ENCODE peak calls at places on chromosomes 13 and 19, in five cellular contexts. A, N, V, Q and Z are unnamed samples.

GRCh38 chr19:24071078-24071477 is 15.9 kb upstream of the ZNF254 start:
- DNase-seq in Q (no peak), A (no peak), V (no peak), N (no peak), Z (no peak)

GRCh38 chr13:48828962-48829405 is 146.7 kb upstream of the FNDC3A start:
- DNase-seq in A (peak), N (peak), V (no peak), Q (no peak), Z (no peak)

GRCh38 chr13:40681341-40682051 is 15.1 kb upstream of the FOXO1 start:
- DNase-seq in N (no peak), Q (no peak), A (peak), V (no peak), Z (no peak)

GRCh38 chr13:27913116-27913515 is 6.7 kb upstream of the PDX1 start:
- DNase-seq in V (no peak), Q (no peak), A (no peak), N (no peak), Z (no peak)

GRCh38 chr13:113252516-113252915 is 43.1 kb downstream of the CUL4A start:
- DNase-seq in N (no peak), A (no peak), Q (no peak), V (no peak), Z (no peak)

GRCh38 chr13:69947577-69947976 is 160.0 kb upstream of the ATXN8OS start:
- DNase-seq in A (no peak), Q (no peak), V (no peak), N (no peak), Z (no peak)

GRCh38 chr19:33279430-33280350 is 22.6 kb downstream of the CEBPA start:
- DNase-seq in Q (no peak), A (no peak), N (no peak), V (no peak), Z (no peak)

GRCh38 chr19:37218592-37218935 is 550 bp downstream of the ZNF383 start:
- DNase-seq in N (peak), V (no peak), Q (no peak), A (peak), Z (peak)

GRCh38 chr19:7922841-7923205 is 2.7 kb downstream of the SNAPC2 start:
- DNase-seq in N (no peak), Q (no peak), V (no peak), A (no peak), Z (no peak)

GRCh38 chr13:39023316-39023715 is 14.6 kb downstream of the PROSER1 start:
- DNase-seq in Q (no peak), V (no peak), N (no peak), A (peak), Z (no peak)

GRCh38 chr13:89755729-89756492 is 1591.6 kb upstream of the MIR17HG start:
- DNase-seq in V (no peak), Q (no peak), A (no peak), N (no peak), Z (no peak)

GRCh38 chr19:37009871-37010270 is 68.4 kb upstream of the ZNF420 start:
- DNase-seq in A (no peak), V (no peak), Q (no peak), N (no peak), Z (no peak)

GRCh38 chr13:41590122-41590521 is 132.8 kb downstream of the RGCC start:
- DNase-seq in N (no peak), A (no peak), Q (no peak), V (no peak), Z (no peak)

GRCh38 chr19:32890841-32891240 is 21.3 kb upstream of the SLC7A9 start:
- DNase-seq in N (no peak), A (no peak), V (no peak), Q (no peak), Z (no peak)

GRCh38 chr13:36998624-36999041 is 507 bp downstream of the ALG5 start:
- DNase-seq in V (peak), N (peak), Q (no peak), A (no peak), Z (peak)

GRCh38 chr19:31784631-31785237 is 435.5 kb upstream of the TSHZ3 start:
- DNase-seq in A (no peak), Q (no peak), V (no peak), N (no peak), Z (no peak)

GRCh38 chr13:75550159-75550567 is 572 bp downstream of the UCHL3 start:
- DNase-seq in N (peak), V (peak), Q (no peak), A (peak), Z (peak)

GRCh38 chr19:35754365-35755139 is 2.3 kb downstream of the HSPB6 start:
- DNase-seq in Q (no peak), V (no peak), A (no peak), N (no peak), Z (no peak)

GRCh38 chr13:73096173-73097117 is 37.6 kb downstream of the KLF5 start:
- DNase-seq in A (no peak), Q (no peak), V (peak), N (no peak), Z (no peak)

GRCh38 chr13:45496942-45497341 is 32.2 kb downstream of the COG3 start:
- DNase-seq in Q (no peak), A (no peak), N (no peak), V (no peak), Z (no peak)

GRCh38 chr13:40252241-40252640 is 414.2 kb downstream of the FOXO1 start:
- DNase-seq in Q (no peak), N (no peak), A (no peak), V (no peak), Z (no peak)

GRCh38 chr19:22503524-22503923 is 81.4 kb upstream of the ZNF98 start:
- DNase-seq in A (no peak), Q (no peak), N (no peak), V (no peak), Z (no peak)

GRCh38 chr19:925087-925911 is 536 bp upstream of the ARID3A start:
- DNase-seq in V (peak), N (peak), Q (no peak), A (peak), Z (peak)

GRCh38 chr19:12786149-12786870 is 5.0 kb upstream of the JUNB start:
- DNase-seq in V (no peak), Q (no peak), A (no peak), N (peak), Z (no peak)

GRCh38 chr13:106530907-106531520 is 4.4 kb downstream of the EFNB2 start:
- DNase-seq in N (no peak), A (peak), V (no peak), Q (no peak), Z (no peak)

GRCh38 chr13:94339116-94339687 is 140.3 kb downstream of the DCT start:
- DNase-seq in Q (no peak), A (peak), N (no peak), V (no peak), Z (no peak)

GRCh38 chr19:41753936-41754529 is 1.3 kb upstream of the CEACAM6 start:
- DNase-seq in V (peak), Q (peak), A (peak), N (peak), Z (peak)

GRCh38 chr13:113018676-113019465 is 49.9 kb downstream of the MCF2L start:
- DNase-seq in A (no peak), V (no peak), N (no peak), Q (no peak), Z (no peak)

GRCh38 chr13:96686286-96686685 is 308.0 kb downstream of the OXGR1 start:
- DNase-seq in Q (no peak), A (no peak), V (no peak), N (no peak), Z (no peak)

GRCh38 chr19:6278740-6279619 is 795 bp downstream of the MLLT1 start:
- DNase-seq in Q (no peak), V (no peak), A (no peak), N (peak), Z (peak)

GRCh38 chr19:33641261-33641660 is 19.5 kb downstream of the CHST8 start:
- DNase-seq in A (no peak), Q (no peak), V (no peak), N (no peak), Z (no peak)

GRCh38 chr19:30254214-30254613 is 118.0 kb upstream of the ZNF536 start:
- DNase-seq in N (no peak), A (no peak), Q (no peak), V (no peak), Z (no peak)

GRCh38 chr13:46522692-46523040 is 30.3 kb upstream of the LRCH1 start:
- DNase-seq in N (no peak), V (no peak), Q (no peak), A (no peak), Z (no peak)

GRCh38 chr13:67048084-67048792 is 181.9 kb downstream of the PCDH9 start:
- DNase-seq in Q (no peak), N (peak), V (no peak), A (peak), Z (no peak)

GRCh38 chr13:34340534-34340933 is 522.6 kb downstream of the RFC3 start:
- DNase-seq in Q (no peak), A (peak), V (no peak), N (no peak), Z (no peak)